ENCODE peak calls at places on chromosomes 1 and 21, in nine cellular contexts. M, J, Z, U, S, T, I, C and P are unnamed samples. For H3K4me1, the result is how much of the 10 kb centered on the place peaks cover.

GRCh38 chr21:43600642-43601397 is 58.5 kb downstream of the HSF2BP start:
- DNase-seq in M (peak), J (no peak), Z (no peak), U (peak), S (no peak), T (no peak), I (no peak), C (no peak), P (no peak)

GRCh38 chr1:3304255-3304654 is 150.2 kb upstream of the ARHGEF16 start:
- DNase-seq in M (no peak), J (no peak), Z (no peak), U (no peak), S (no peak), T (no peak), I (no peak), C (no peak), P (no peak)

GRCh38 chr1:8201331-8201861 is 116.5 kb upstream of the SLC45A1 start:
- DNase-seq in M (peak), J (no peak), Z (no peak), U (peak), S (no peak), T (no peak), I (no peak), C (no peak), P (no peak)

GRCh38 chr1:227654431-227654830 is 80.7 kb downstream of the JMJD4 start:
- DNase-seq in M (no peak), J (no peak), Z (no peak), U (no peak), S (no peak), T (no peak), I (no peak), C (no peak), P (no peak)

GRCh38 chr1:193285626-193286025 is 99.2 kb upstream of the B3GALT2 start:
- DNase-seq in M (no peak), J (no peak), Z (no peak), U (peak), S (no peak), T (no peak), I (no peak), C (no peak), P (no peak)

GRCh38 chr1:31955917-31956736 is 18.0 kb upstream of the PTP4A2 start:
- DNase-seq in M (peak), J (peak), Z (peak), U (peak), S (peak), T (peak), I (peak), C (peak), P (peak)

GRCh38 chr1:163035791-163036249 is 33.3 kb upstream of the RGS4 start:
- DNase-seq in M (peak), J (no peak), Z (no peak), U (peak), S (no peak), T (no peak), I (no peak), C (no peak), P (no peak)

GRCh38 chr1:235806128-235806527 is 60.6 kb downstream of the LYST start:
- DNase-seq in M (no peak), J (no peak), Z (no peak), U (no peak), S (no peak), T (no peak), I (no peak), C (no peak), P (no peak)

GRCh38 chr1:19456915-19457554 is 28.3 kb downstream of the CAPZB start:
- DNase-seq in M (no peak), J (no peak), Z (no peak), U (peak), S (no peak), T (no peak), I (no peak), C (no peak), P (no peak)

GRCh38 chr1:150066838-150067183 is 765 bp upstream of the VPS45 start:
- DNase-seq in M (no peak), J (peak), Z (no peak), U (no peak), S (no peak), T (no peak), I (peak), C (no peak), P (peak)

GRCh38 chr1:113088972-113089371 is 16.0 kb downstream of the LRIG2 start:
- DNase-seq in M (no peak), J (no peak), Z (no peak), U (no peak), S (no peak), T (no peak), I (no peak), C (no peak), P (no peak)
- TF ChIP-seq POLR2A in M (no peak), J (no peak), Z (no peak), U (no peak), S (no peak), T (no peak), I (no peak), C (no peak), P (no peak)

DNA sequence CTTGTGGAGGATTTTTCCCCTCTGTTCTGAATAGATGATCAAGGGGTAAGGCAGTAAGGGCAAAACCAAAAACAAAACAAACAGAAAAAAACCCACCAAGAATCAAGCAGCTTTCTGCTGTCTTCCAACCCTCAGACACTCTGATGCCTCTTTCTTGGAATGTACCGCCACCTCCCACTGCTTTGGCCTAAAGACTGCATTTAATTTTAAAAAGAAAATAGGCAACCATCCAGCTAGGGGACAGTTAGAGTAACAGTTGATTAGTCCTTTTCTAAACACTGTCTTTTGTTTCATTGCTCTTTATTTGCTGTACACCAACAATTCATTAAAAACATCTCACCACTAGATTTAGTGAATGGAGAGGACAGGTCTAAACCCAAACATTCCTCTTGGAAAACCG is 21.5 kb downstream of the WLS start:
- DNase-seq in M (no peak), J (no peak), Z (no peak), U (no peak), S (no peak), T (no peak), I (no peak), C (no peak), P (no peak)
- H3K4me1 ChIP-seq in M (under half), J (under half), Z (half or more), U (under half), S (under half), T (under half), I (half or more), C (under half), P (under half)

GRCh38 chr21:39003982-39004775 is 179.1 kb downstream of the PSMG1 start:
- DNase-seq in M (no peak), J (no peak), Z (peak), U (peak), S (peak), T (peak), I (no peak), C (no peak), P (peak)
- TF ChIP-seq POLR2A in M (no peak), J (no peak), Z (no peak), U (no peak), S (no peak), T (no peak), I (no peak), C (no peak), P (no peak)

DNA sequence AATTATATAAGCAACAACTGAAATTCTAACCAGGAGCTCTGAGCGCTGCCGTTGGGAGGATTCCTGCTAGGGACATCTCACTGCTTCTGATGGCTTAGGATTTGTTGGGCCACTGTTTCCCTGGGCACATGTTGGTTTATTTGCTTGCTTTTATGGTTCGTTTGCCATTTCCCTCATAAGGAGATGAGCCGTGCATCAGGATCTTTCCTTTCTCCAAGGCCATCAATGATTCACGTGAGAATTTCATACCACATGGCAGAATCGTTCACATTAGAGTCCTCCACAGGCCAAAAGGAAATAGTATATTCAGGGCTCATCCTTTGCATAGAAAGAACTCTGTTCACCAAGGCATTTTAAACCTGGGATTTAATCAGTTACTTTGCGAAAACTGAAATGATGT is 112.0 kb downstream of the ZBTB18 start:
- DNase-seq in M (peak), J (no peak), Z (no peak), U (peak), S (no peak), T (no peak), I (no peak), C (no peak), P (no peak)
- H3K4me1 ChIP-seq in M (under half), J (under half), Z (under half), U (under half), S (under half), T (under half), I (under half), C (under half), P (under half)

GRCh38 chr1:91120915-91121314 is 99.1 kb upstream of the ZNF644 start:
- DNase-seq in M (peak), J (no peak), Z (no peak), U (peak), S (no peak), T (no peak), I (no peak), C (no peak), P (no peak)
- TF ChIP-seq POLR2A in M (no peak), J (no peak), Z (no peak), U (no peak), S (no peak), T (no peak), I (no peak), C (no peak), P (no peak)

GRCh38 chr1:98330224-98330623 is 331.3 kb upstream of the SNX7 start:
- DNase-seq in M (no peak), J (no peak), Z (no peak), U (no peak), S (no peak), T (no peak), I (no peak), C (no peak), P (no peak)
- H3K4me1 ChIP-seq in M (under half), J (under half), Z (under half), U (under half), S (under half), T (under half), I (under half), C (under half), P (under half)

DNA sequence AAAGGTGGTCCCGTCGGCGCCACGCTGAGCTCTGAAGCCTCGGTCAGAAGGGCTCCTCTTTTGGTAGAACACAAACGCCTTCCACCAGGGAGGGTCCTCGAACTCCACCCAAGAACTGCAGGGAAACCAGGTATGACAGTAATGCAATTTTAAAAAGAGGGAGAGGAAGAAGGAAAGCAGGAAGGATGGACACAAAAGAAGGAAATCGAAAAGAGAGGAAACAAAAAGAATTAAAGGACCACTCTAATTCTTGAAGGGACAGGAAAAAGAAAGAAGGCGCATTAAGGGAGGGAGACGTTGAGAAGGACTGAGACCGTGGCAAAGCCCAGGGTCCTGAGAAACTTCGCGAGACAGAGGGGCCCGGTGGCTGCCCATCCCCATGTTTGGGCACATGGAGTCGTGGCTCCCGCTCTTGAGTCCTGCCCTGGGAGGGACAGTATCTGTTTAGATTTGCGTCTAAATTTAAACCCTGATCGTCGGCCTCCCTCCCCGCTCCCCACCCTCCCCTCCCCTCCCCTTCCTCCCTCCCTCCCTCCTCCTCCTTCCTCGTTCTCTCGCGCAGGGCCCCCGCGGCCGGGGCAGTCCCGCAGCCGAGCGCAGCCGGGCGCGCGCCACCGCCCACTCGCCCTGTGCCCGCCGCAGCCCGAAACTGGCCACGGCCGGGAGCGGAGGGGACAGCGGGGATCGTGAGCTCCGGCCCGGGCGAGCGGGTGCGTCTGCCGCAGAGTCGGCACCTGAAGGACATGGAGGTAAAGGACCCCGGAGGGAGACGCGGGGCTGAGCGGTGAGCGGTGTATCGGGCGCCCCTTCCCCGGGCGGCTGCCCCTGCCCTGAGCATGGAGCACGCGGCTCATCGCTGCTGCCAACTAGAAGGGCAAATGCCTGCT is at the start of gene RCSD1:
- DNase-seq in M (no peak), J (no peak), Z (no peak), U (no peak), S (peak), T (peak), I (peak), C (peak), P (no peak)
- TF ChIP-seq POLR2A in M (no peak), J (peak), Z (no peak), U (no peak), S (no peak), T (peak), I (no peak), C (no peak), P (no peak)